ENCODE peak calls at places on chromosomes 4 and X, in six cellular contexts. T, Q, S, D, M and H are unnamed samples. For H3K9me3, the result is how much of the 10 kb centered on the place peaks cover.

GRCh38 chr4:158259955-158260575 is 49.8 kb downstream of the TMEM144 start:
- DNase-seq in S (no peak), M (no peak), D (peak), T (peak), Q (no peak), H (peak)

GRCh38 chr4:1072830-1073446 is 40.4 kb downstream of the RNF212 start:
- DNase-seq in T (peak), Q (peak), S (peak), M (peak), D (peak), H (peak)

GRCh38 chr4:178937130-178937529 is 1494.9 kb upstream of the AGA start:
- DNase-seq in D (no peak), T (no peak), S (no peak), M (no peak), Q (no peak), H (peak)

GRCh38 chrX:153725039-153725831 is 579 bp downstream of the ABCD1 start:
- DNase-seq in D (no peak), Q (no peak), S (no peak), M (no peak), T (no peak), H (no peak)

GRCh38 chrX:2700405-2701320 is 9.6 kb downstream of the CD99 start:
- DNase-seq in Q (no peak), T (no peak), M (no peak), S (no peak), D (no peak), H (no peak)

GRCh38 chr4:65083076-65083475 is 587.2 kb downstream of the EPHA5 start:
- DNase-seq in Q (no peak), T (no peak), S (no peak), D (peak), M (no peak), H (peak)

GRCh38 chrX:149493567-149494562 is 11.2 kb downstream of the IDS start:
- DNase-seq in S (no peak), D (peak), Q (no peak), T (no peak), M (no peak), H (no peak)

GRCh38 chr4:88318751-88319350 is 34.5 kb upstream of the PPM1K start:
- DNase-seq in T (no peak), S (no peak), Q (no peak), M (no peak), D (no peak), H (no peak)

GRCh38 chrX:11665144-11666040 is at the start of gene ARHGAP6:
- DNase-seq in Q (no peak), T (peak), M (no peak), D (peak), S (peak), H (peak)

GRCh38 chrX:155313766-155314165 is 20.6 kb downstream of the CLIC2 start:
- DNase-seq in S (no peak), D (no peak), T (no peak), Q (no peak), M (no peak), H (no peak)

GRCh38 chrX:39299615-39300014 is 498.4 kb downstream of the MID1IP1 start:
- DNase-seq in S (no peak), D (no peak), T (no peak), Q (no peak), M (no peak), H (no peak)

GRCh38 chr4:159547645-159548308 is 444.9 kb downstream of the RAPGEF2 start:
- DNase-seq in Q (no peak), S (no peak), D (no peak), T (no peak), M (no peak), H (peak)

GRCh38 chr4:4694296-4694772 is 152.5 kb upstream of the STX18 start:
- DNase-seq in T (peak), Q (no peak), S (no peak), M (no peak), D (peak), H (no peak)

GRCh38 chrX:106397788-106398538 is 213.8 kb upstream of the RADX start:
- DNase-seq in Q (no peak), T (no peak), S (no peak), D (peak), M (no peak), H (no peak)

GRCh38 chr4:7985891-7986441 is 46.3 kb upstream of the AFAP1 start:
- DNase-seq in M (no peak), S (no peak), T (peak), Q (no peak), D (peak), H (no peak)

GRCh38 chr4:7984286-7984925 is 44.7 kb upstream of the AFAP1 start:
- DNase-seq in T (no peak), Q (no peak), M (no peak), S (peak), D (no peak), H (no peak)

GRCh38 chr4:7981738-7982394 is 42.2 kb upstream of the AFAP1 start:
- DNase-seq in T (no peak), D (no peak), Q (no peak), M (no peak), S (peak), H (no peak)

GRCh38 chr4:7985072-7985471 is 45.4 kb upstream of the AFAP1 start:
- DNase-seq in S (no peak), T (no peak), M (no peak), Q (no peak), D (no peak), H (no peak)

GRCh38 chr4:7983296-7983695 is 43.6 kb upstream of the AFAP1 start:
- DNase-seq in S (peak), M (no peak), D (no peak), T (no peak), Q (no peak), H (no peak)
- H3K9me3 ChIP-seq in S (under half), M (under half), D (under half), T (under half), Q (under half), H (under half)

GRCh38 chr4:145501051-145501660 is 19.5 kb downstream of the SMAD1 start:
- DNase-seq in D (no peak), M (no peak), Q (no peak), S (no peak), T (no peak), H (no peak)

GRCh38 chr4:145497199-145498149 is 15.8 kb downstream of the SMAD1 start:
- DNase-seq in T (no peak), Q (no peak), S (no peak), D (no peak), M (no peak), H (no peak)

GRCh38 chr4:145496292-145496691 is 14.6 kb downstream of the SMAD1 start:
- DNase-seq in T (no peak), M (no peak), D (no peak), S (no peak), Q (no peak), H (no peak)

GRCh38 chr4:145494666-145495065 is 13.0 kb downstream of the SMAD1 start:
- DNase-seq in S (no peak), Q (no peak), D (no peak), M (no peak), T (no peak), H (no peak)

GRCh38 chr4:145498430-145498829 is 16.8 kb downstream of the SMAD1 start:
- DNase-seq in S (no peak), D (no peak), Q (no peak), M (no peak), T (no peak), H (no peak)
- H3K4me3 ChIP-seq in S (no peak), D (no peak), Q (no peak), M (no peak), T (no peak), H (no peak)

DNA sequence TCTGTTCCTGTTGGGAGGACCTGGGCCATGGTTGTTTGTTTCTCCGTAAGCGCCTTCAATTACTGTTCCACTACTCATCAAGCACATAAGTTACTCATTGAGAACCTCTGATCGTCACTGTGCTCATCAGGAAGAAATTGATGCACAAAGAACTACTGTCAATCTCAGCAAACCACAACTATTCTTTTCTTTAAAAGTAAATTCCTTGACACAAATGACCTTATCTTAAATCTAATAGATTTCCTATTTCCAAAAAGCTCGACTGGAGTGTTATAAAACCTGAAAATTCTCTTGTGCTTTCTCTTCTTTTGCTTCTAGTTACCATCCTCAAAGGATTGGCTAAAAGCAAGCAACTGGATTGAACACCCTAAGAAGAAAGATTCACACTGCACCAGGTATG is at the start of gene MUC7:
- DNase-seq in S (no peak), Q (no peak), T (no peak), D (no peak), M (no peak), H (no peak)
- H3K27ac ChIP-seq in S (no peak), Q (no peak), T (no peak), D (no peak), M (no peak), H (no peak)

DNA sequence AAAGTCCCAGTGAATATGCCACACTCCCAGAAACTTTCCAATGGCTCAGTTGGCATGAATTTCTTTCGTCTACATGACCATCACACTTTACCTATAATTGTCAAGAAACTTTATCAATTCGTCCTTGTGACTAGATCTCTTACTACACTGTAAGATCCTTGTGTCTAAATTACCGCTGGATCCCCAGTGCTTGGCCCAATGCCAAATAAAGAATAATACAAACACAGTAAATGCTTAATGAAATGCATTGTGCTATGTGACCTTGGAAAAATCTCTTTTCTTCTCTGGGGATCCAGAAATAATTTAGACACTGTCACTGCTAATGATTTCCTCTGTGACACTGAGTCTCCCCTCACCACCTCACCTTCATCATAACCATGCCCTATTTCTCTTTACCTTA is 137.9 kb downstream of the VSIG4 start:
- DNase-seq in D (no peak), M (no peak), T (no peak), S (no peak), Q (no peak), H (no peak)
- H3K9me3 ChIP-seq in D (under half), M (under half), T (under half), S (under half), Q (under half), H (under half)

GRCh38 chr4:7902101-7902553 is 37.5 kb downstream of the AFAP1 start:
- DNase-seq in Q (no peak), S (no peak), M (no peak), D (no peak), T (no peak), H (no peak)
- H3K4me3 ChIP-seq in Q (no peak), S (no peak), M (no peak), D (no peak), T (no peak), H (no peak)

DNA sequence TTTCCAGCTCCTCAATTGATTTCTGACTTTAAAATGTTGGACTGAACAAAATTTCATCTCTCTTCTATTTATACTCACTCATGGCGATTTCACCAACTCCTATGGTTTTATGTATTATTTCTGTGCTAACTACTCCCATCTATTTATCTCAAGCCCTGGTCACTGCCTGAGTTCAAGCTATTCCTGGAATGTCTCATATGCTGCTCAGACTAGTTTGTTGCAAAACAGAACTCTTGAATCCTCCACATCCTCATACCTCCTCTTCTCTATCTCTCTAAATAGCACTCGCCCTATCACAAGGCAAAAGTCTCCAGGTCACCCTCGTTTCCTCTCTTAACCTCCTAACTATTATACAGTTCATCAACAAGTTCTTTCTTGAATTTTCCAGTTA is 19.0 kb upstream of the DDX60 start:
- DNase-seq in S (no peak), Q (no peak), D (peak), M (no peak), T (peak), H (peak)
- H3K27ac ChIP-seq in S (no peak), Q (no peak), D (peak), M (no peak), T (no peak), H (no peak)

DNA sequence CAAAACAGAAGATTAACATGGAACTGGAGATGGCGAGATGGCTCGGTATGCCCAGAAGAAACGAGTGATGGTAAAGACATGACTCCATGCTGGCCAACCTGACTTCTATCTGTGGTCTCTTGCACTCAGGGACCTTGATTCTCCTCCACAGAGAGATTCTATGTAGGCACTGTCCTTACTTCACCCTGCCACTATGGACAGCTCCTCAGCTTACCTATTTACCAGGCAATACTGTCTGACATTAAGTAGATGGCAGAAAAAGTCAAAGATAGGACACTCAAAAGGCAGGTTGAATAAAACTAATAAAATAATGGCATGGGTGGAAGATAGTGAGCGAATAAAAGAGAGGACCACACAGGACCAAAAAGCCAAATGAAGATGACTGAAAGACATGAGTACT is 35.2 kb upstream of the NDNF start:
- DNase-seq in M (no peak), D (no peak), T (no peak), S (no peak), Q (no peak), H (no peak)
- H3K9me3 ChIP-seq in M (under half), D (under half), T (under half), S (under half), Q (under half), H (under half)

DNA sequence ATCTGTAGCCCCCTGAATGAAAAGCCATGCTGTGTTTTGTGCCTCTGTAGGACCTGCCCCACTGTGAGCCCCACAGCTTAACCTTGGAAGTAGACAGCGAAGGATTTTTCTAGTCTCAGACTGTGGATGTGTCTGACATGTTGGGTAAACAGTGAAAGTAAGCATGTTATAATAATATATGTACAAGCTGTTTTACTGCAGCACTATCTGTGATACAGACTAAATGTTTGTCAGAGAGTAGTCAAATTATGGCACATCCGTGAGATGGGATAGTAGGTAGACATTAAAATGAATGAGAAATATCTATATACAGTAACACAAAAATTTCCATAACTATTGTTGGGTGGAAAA is 381.2 kb upstream of the NR3C2 start:
- DNase-seq in D (no peak), Q (no peak), T (no peak), S (no peak), M (no peak), H (no peak)
- H3K4me3 ChIP-seq in D (no peak), Q (no peak), T (no peak), S (no peak), M (no peak), H (no peak)

GRCh38 chr4:145770124-145770523 is 90.2 kb downstream of the C4orf51 start:
- DNase-seq in S (no peak), T (no peak), Q (no peak), M (no peak), D (no peak), H (no peak)
- H3K27ac ChIP-seq in S (no peak), T (no peak), Q (no peak), M (no peak), D (no peak), H (no peak)